ENCODE peak calls at places on chromosomes 16 and 17, in eight cellular contexts. A is cardiac muscle cell, G is OCI-LY7, U is spleen, M is foreskin fibroblast, P is kidney, X is fibroblast of lung, R is neural progenitor cell. J is an unnamed sample.

GRCh38 chr17:1177099-1177996 is 2.4 kb downstream of the ABR start:
- DNase-seq in A (peak), G (no peak), U (no peak), M (peak), P (no peak), X (peak), R (no peak), J (peak)

GRCh38 chr16:17658881-17659280 is 188.1 kb upstream of the XYLT1 start:
- DNase-seq in A (no peak), G (no peak), U (no peak), M (no peak), P (no peak), X (no peak), R (no peak), J (no peak)

GRCh38 chr16:89918453-89919347 is at the start of gene MC1R:
- DNase-seq in A (peak), G (peak), U (no peak), M (peak), P (peak), X (peak), R (peak), J (no peak)

GRCh38 chr16:57590654-57591085 is 37.8 kb upstream of the ADGRG1 start:
- DNase-seq in A (no peak), G (no peak), U (no peak), M (peak), P (peak), X (peak), R (no peak), J (no peak)

GRCh38 chr17:68624381-68624780 is 23.2 kb upstream of the FAM20A start:
- DNase-seq in A (no peak), G (no peak), U (no peak), M (no peak), P (no peak), X (no peak), R (no peak), J (no peak)

GRCh38 chr16:86466695-86467406 is 43.5 kb upstream of the FOXF1 start:
- DNase-seq in A (no peak), G (no peak), U (no peak), M (no peak), P (no peak), X (peak), R (no peak), J (peak)

GRCh38 chr16:17963185-17963836 is 373.2 kb downstream of the NPIPA8 start:
- DNase-seq in A (no peak), G (no peak), U (no peak), M (no peak), P (no peak), X (no peak), R (no peak), J (no peak)

GRCh38 chr17:76273923-76274558 is 8.9 kb downstream of the UBALD2 start:
- DNase-seq in A (no peak), G (peak), U (peak), M (no peak), P (peak), X (no peak), R (no peak), J (no peak)

GRCh38 chr17:63832014-63832413 is 4.6 kb upstream of the FTSJ3 start:
- DNase-seq in A (no peak), G (no peak), U (no peak), M (no peak), P (peak), X (no peak), R (no peak), J (no peak)

GRCh38 chr16:29114476-29115012 is 129.7 kb downstream of the LAT start:
- DNase-seq in A (no peak), G (no peak), U (no peak), M (no peak), P (no peak), X (no peak), R (no peak), J (no peak)

GRCh38 chr16:84730406-84731106 is 30.8 kb downstream of the USP10 start:
- DNase-seq in A (peak), G (peak), U (no peak), M (peak), P (no peak), X (peak), R (no peak), J (peak)

GRCh38 chr17:19024101-19025078 is 19.8 kb upstream of the FAM83G start:
- DNase-seq in A (no peak), G (no peak), U (peak), M (no peak), P (peak), X (no peak), R (no peak), J (no peak)

GRCh38 chr16:27154573-27155521 is 48.5 kb upstream of the KDM8 start:
- DNase-seq in A (peak), G (peak), U (peak), M (peak), P (peak), X (peak), R (peak), J (no peak)

GRCh38 chr16:17303101-17303500 is 167.7 kb downstream of the XYLT1 start:
- DNase-seq in A (no peak), G (peak), U (no peak), M (no peak), P (no peak), X (no peak), R (no peak), J (no peak)

DNA sequence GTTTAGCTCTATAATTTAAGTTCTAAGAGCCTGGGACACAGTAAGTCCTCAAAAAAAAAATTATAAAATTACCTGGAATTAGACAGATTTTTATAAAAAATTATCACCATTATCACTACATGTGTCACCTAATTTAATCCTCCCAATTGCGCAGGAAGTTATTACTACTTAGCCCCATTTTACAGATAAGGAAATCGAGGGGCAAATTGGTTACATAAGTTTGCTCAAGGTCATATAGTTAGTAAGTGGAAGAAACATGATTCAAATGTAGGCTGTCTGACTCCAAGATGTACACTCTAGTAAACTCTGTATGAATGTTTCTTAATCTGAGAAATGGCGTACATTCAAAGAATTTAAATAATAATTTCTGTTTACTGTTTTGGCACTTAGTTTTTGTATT is 2.6 kb downstream of the AATF start:
- DNase-seq in A (no peak), G (no peak), U (no peak), M (no peak), P (no peak), X (no peak), R (no peak), J (no peak)
- H3K4me3 ChIP-seq in A (no peak), G (peak), U (no peak), M (no peak), P (no peak), X (no peak), R (no peak), J (no peak)

DNA sequence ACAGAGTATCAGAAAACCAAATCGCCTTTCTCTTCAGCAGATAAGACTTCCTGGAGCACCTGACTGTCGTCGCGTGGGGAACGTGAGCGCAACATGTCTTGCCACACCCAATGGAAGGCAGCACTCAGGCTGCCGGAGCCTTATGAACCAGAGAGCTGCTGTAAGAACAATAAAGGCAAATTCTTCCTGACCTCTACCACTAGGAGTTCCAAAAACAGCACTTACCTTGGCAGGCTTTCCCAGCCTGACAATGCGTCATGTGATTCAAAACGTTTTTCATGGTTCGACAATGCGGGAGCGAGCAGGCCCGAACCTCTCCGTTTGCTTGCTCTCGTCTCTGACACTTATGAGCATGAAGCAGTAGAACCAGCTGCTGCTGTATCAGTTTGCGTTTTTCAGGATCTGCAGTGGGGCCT is 75.8 kb upstream of the TRAP1 start:
- DNase-seq in A (peak), G (no peak), U (no peak), M (no peak), P (no peak), X (peak), R (no peak), J (no peak)
- TF ChIP-seq CTCF in A (no peak), G (no peak), U (no peak), M (no peak), P (no peak), X (peak), R (no peak), J (no peak)

GRCh38 chr17:57567278-57567677 is 177.8 kb downstream of the CCDC182 start:
- DNase-seq in A (no peak), G (no peak), U (no peak), M (no peak), P (no peak), X (no peak), R (no peak), J (no peak)
- H3K4me3 ChIP-seq in A (no peak), G (no peak), U (no peak), M (no peak), P (no peak), X (no peak), R (no peak), J (no peak)

DNA sequence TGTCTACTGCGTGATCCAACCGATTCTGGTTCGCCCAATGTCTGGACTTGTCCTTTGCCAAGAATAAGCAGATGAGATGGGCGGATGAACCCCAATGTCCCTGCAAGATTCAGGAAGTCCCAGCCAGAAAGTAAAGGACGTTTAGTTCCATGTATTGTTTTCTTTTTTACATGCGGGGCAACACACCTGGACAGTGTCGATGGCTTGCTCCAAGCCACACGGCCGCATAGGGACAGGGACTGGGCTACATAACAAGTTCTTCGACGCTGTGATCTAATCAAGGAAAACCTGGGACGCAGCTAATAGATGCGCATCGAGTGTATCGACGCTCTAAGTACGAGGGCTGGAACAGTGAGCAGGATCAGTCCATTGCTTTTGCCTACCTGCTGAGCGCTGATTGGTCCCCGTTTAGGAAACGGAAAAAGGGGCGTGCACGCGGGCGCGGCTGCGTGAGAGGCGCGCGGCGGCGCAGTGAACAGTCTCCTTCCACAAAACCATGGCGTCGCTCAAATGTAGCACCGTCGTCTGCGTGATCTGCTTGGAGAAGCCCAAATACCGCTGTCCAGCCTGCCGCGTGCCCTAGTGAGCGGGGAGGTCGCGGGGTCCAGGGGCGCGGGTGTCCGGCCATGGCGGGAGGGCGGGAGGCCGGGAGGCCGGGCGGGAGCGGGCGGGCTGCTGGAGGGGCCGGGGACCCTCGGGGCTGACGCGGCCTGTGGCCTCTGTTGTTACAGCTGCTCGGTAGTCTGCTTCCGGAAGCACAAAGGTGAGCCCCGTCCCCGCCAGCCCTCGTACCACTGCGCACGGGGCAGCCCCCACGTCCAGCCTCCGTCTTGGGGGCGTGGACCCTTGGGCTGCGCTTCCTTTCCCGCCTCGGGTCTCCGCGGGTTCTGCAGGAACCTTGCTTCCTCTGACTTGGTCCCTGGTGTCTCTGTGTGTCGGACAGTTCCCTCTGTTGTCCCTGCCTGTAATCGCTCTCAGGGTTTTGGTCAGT is at the start of gene ZNHIT3:
- DNase-seq in A (peak), G (peak), U (peak), M (peak), P (peak), X (peak), R (peak), J (peak)
- TF ChIP-seq CTCF in A (no peak), G (no peak), U (peak), M (no peak), P (peak), X (no peak), R (no peak), J (no peak)

GRCh38 chr17:4676777-4677176 is 27.2 kb downstream of the PELP1 start:
- DNase-seq in A (no peak), G (no peak), U (no peak), M (no peak), P (no peak), X (peak), R (no peak), J (no peak)
- H3K4me3 ChIP-seq in A (no peak), G (no peak), U (no peak), M (no peak), P (no peak), X (no peak), R (no peak), J (no peak)

DNA sequence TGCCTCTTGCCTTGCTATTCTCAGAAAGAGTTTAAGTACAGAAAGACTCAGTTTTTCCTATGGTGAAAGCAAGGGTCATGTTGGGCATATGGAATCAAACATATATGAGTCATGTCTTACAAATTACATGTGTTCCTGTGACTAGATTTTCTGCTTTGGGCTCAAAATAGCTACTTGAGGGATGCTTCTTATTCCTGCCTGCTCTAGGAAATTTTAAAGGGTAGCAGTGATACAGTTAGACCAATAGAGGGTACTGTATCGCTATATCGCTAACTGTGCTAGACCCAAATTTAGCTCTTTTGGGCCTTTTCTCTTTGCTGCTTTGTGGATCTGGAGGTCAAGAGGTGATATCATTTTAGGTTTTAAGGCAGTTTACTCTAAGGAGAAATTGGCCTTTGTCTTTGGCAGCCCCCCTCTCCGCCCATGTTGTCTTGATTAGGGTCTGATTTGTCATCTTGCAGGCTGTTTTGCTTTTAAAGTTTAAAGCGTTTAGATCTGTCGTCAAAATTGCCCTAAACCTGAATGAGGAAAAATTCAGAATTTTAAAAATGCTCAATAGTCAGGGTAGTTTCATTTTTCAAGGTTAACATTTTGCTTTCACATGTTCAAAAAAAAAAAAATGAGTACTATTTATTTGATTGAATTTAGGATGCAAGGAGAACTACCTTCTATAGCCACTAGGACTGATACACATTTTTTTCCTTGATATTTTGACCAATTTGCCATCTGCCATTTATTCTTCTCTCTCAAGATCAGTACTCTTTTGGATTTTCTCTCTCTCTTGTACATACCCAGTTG is 8.8 kb downstream of the NFATC3 start:
- DNase-seq in A (peak), G (peak), U (no peak), M (peak), P (no peak), X (peak), R (peak), J (no peak)
- TF ChIP-seq CTCF in A (peak), G (peak), U (peak), M (peak), P (peak), X (peak), R (peak), J (peak)

DNA sequence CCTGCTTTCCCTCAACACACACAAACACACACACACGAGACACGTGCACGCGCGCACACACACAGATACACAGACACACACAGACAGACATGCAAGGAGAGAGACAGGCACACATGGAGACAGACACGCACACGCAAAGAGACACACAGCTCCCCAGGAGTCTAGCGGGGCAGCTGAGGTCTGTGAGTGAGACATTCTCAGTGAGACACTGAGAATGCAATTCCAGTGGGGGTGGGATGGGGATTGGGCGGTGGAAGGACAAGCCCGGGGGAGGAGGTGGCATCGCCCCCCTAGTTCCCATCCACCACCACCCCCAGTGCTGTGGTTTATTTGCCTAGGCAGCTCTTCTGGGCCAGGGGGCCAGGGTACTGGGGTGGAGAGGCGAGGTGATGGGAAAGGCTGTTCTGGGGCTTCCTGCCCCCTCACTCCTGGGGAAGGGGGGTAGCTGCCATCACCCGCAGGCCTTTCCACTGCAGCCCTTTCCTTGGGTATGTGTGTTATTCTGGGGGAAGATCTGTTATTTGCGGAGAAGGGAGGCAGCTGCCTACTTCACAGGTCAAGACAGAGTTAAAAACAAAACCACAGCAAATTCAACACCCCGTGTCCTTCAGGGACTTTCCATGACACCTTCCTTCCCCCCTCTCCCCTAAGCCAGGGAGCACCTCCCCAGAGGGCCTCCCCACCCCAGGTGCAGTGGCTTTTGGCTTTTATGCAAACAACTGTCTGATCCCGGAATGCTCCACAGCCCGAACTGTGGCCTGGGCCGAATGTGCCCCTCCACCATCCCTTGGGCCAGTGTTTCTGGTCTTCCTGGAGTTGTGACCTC is 18.0 kb downstream of the GRB7 start:
- DNase-seq in A (no peak), G (peak), U (peak), M (no peak), P (peak), X (no peak), R (no peak), J (no peak)
- H3K4me3 ChIP-seq in A (no peak), G (peak), U (no peak), M (no peak), P (no peak), X (no peak), R (no peak), J (no peak)

GRCh38 chr17:8156174-8156992 is 4.2 kb upstream of the PER1 start:
- DNase-seq in A (peak), G (peak), U (peak), M (peak), P (peak), X (peak), R (peak), J (peak)
- TF ChIP-seq CTCF in A (no peak), G (peak), U (peak), M (no peak), P (peak), X (no peak), R (peak), J (no peak)